ENCODE peak calls at places on chromosomes 3 and 15, in four cellular contexts. One of them, this sample, is unnamed.

GRCh38 chr3:81995334-81995733 is 233.9 kb upstream of the GBE1 start:
- DNase-seq in K562: no peak
- DNase-seq in HEK293T: no peak
- DNase-seq in GM12878: no peak
- DNase-seq in this sample: no peak

GRCh38 chr3:9214599-9214998 is 34.8 kb downstream of the SRGAP3 start:
- DNase-seq in K562: no peak
- DNase-seq in HEK293T: no peak
- DNase-seq in GM12878: no peak
- DNase-seq in this sample: no peak

GRCh38 chr3:13145131-13145825 is 72.0 kb upstream of the IQSEC1 start:
- DNase-seq in K562: peak
- DNase-seq in HEK293T: no peak
- DNase-seq in GM12878: no peak
- DNase-seq in this sample: peak

GRCh38 chr3:133413166-133414020 is 13.5 kb downstream of the BFSP2 start:
- DNase-seq in K562: no peak
- DNase-seq in HEK293T: peak
- DNase-seq in GM12878: no peak
- DNase-seq in this sample: no peak

GRCh38 chr15:77034620-77035467 is 36.1 kb downstream of the TSPAN3 start:
- DNase-seq in K562: peak
- DNase-seq in HEK293T: peak
- DNase-seq in GM12878: no peak
- DNase-seq in this sample: no peak

GRCh38 chr3:27756877-27757276 is 34.8 kb upstream of the EOMES start:
- DNase-seq in K562: no peak
- DNase-seq in HEK293T: no peak
- DNase-seq in GM12878: no peak
- DNase-seq in this sample: no peak

GRCh38 chr3:66555214-66555844 is 54.5 kb upstream of the LRIG1 start:
- DNase-seq in K562: no peak
- DNase-seq in HEK293T: no peak
- DNase-seq in GM12878: no peak
- DNase-seq in this sample: no peak

GRCh38 chr3:38565339-38566214 is 69.4 kb downstream of the EXOG start:
- DNase-seq in K562: no peak
- DNase-seq in HEK293T: no peak
- DNase-seq in GM12878: no peak
- DNase-seq in this sample: no peak

GRCh38 chr3:25428003-25428861 is at the start of gene RARB:
- DNase-seq in K562: peak
- DNase-seq in HEK293T: peak
- DNase-seq in GM12878: no peak
- DNase-seq in this sample: peak

GRCh38 chr3:112858410-112859069 is 11.9 kb upstream of the CD200R1L start:
- DNase-seq in K562: peak
- DNase-seq in HEK293T: no peak
- DNase-seq in GM12878: no peak
- DNase-seq in this sample: no peak

GRCh38 chr15:95600367-95600766 is 730.1 kb upstream of the NR2F2 start:
- DNase-seq in K562: no peak
- DNase-seq in HEK293T: no peak
- DNase-seq in GM12878: no peak
- DNase-seq in this sample: no peak

GRCh38 chr3:53493997-53494791 is at the start of gene CACNA1D:
- DNase-seq in K562: no peak
- DNase-seq in HEK293T: peak
- DNase-seq in GM12878: no peak
- DNase-seq in this sample: no peak

GRCh38 chr3:16400143-16400935 is 113.2 kb downstream of the RFTN1 start:
- DNase-seq in K562: no peak
- DNase-seq in HEK293T: no peak
- DNase-seq in GM12878: no peak
- DNase-seq in this sample: no peak

GRCh38 chr3:16402451-16402850 is 111.0 kb downstream of the RFTN1 start:
- DNase-seq in K562: no peak
- DNase-seq in HEK293T: no peak
- DNase-seq in GM12878: no peak
- DNase-seq in this sample: no peak

GRCh38 chr3:16398542-16399126 is 114.9 kb downstream of the RFTN1 start:
- DNase-seq in K562: no peak
- DNase-seq in HEK293T: no peak
- DNase-seq in GM12878: no peak
- DNase-seq in this sample: no peak

GRCh38 chr3:16401273-16401672 is 112.2 kb downstream of the RFTN1 start:
- DNase-seq in K562: no peak
- DNase-seq in HEK293T: no peak
- DNase-seq in GM12878: no peak
- DNase-seq in this sample: no peak

GRCh38 chr3:16399473-16399872 is 114.0 kb downstream of the RFTN1 start:
- DNase-seq in K562: peak
- DNase-seq in HEK293T: peak
- DNase-seq in GM12878: no peak
- DNase-seq in this sample: no peak
- TF ChIP-seq FOXK2 in K562: no peak
- TF ChIP-seq FOXK2 in HEK293T: no peak
- TF ChIP-seq FOXK2 in GM12878: no peak
- TF ChIP-seq FOXK2 in this sample: no peak

GRCh38 chr3:142106536-142106935 is 42.8 kb downstream of the TFDP2 start:
- DNase-seq in K562: no peak
- DNase-seq in HEK293T: no peak
- DNase-seq in GM12878: no peak
- DNase-seq in this sample: no peak

GRCh38 chr3:142098974-142099373 is 50.4 kb downstream of the TFDP2 start:
- DNase-seq in K562: peak
- DNase-seq in HEK293T: no peak
- DNase-seq in GM12878: no peak
- DNase-seq in this sample: no peak

GRCh38 chr3:142105991-142106390 is 43.4 kb downstream of the TFDP2 start:
- DNase-seq in K562: no peak
- DNase-seq in HEK293T: no peak
- DNase-seq in GM12878: no peak
- DNase-seq in this sample: no peak

GRCh38 chr3:142104763-142105162 is 44.6 kb downstream of the TFDP2 start:
- DNase-seq in K562: no peak
- DNase-seq in HEK293T: no peak
- DNase-seq in GM12878: no peak
- DNase-seq in this sample: no peak
- TF ChIP-seq FOXK2 in K562: no peak
- TF ChIP-seq FOXK2 in HEK293T: no peak
- TF ChIP-seq FOXK2 in GM12878: no peak
- TF ChIP-seq FOXK2 in this sample: no peak

GRCh38 chr3:116473602-116474001 is 28.3 kb upstream of the LSAMP start:
- DNase-seq in K562: no peak
- DNase-seq in HEK293T: no peak
- DNase-seq in GM12878: no peak
- DNase-seq in this sample: no peak

GRCh38 chr3:116470589-116470988 is 25.3 kb upstream of the LSAMP start:
- DNase-seq in K562: no peak
- DNase-seq in HEK293T: no peak
- DNase-seq in GM12878: no peak
- DNase-seq in this sample: no peak

GRCh38 chr3:116469546-116469945 is 24.3 kb upstream of the LSAMP start:
- DNase-seq in K562: no peak
- DNase-seq in HEK293T: no peak
- DNase-seq in GM12878: no peak
- DNase-seq in this sample: no peak

GRCh38 chr3:116474356-116475200 is 29.3 kb upstream of the LSAMP start:
- DNase-seq in K562: no peak
- DNase-seq in HEK293T: no peak
- DNase-seq in GM12878: no peak
- DNase-seq in this sample: no peak
- TF ChIP-seq FOXK2 in K562: no peak
- TF ChIP-seq FOXK2 in HEK293T: no peak
- TF ChIP-seq FOXK2 in GM12878: no peak
- TF ChIP-seq FOXK2 in this sample: no peak

DNA sequence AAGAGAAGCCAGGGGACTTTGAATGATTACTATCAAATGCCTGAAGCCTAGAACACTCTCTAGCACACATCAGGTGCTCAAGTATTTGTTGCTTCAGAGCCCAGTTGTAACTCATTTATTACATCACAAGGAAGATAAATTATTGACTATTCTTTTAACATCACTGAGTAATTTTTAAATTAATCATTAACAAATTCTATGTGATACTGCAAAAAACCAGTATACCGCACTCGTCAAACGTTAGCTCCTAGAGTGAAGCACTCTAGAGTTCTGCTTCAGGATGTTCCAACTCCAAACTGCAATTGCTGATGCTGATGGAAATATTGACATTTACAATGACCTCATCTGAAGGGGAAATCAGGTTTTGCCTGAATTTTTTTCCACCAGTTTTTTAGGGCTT is 123.2 kb upstream of the STAC start:
- DNase-seq in K562: no peak
- DNase-seq in HEK293T: no peak
- DNase-seq in GM12878: no peak
- DNase-seq in this sample: no peak
- TF ChIP-seq FOXK2 in K562: no peak
- TF ChIP-seq FOXK2 in HEK293T: no peak
- TF ChIP-seq FOXK2 in GM12878: no peak
- TF ChIP-seq FOXK2 in this sample: no peak

DNA sequence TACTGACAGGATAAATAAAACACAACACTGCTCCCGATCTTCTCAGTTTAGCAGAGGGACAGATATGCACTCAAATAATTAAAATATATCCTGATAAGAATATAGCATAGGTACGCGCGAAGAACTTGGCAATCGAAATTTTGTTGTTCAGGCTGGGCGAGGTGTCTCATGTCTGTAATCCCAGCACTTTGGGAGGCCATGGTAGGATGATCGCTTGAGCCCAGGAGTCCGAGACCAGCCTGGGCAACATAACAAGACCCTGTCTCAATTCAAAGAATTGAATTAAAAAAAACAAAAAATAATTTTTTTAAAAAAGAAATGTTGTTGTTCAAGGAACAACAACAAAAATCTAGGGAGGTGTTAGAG is 7.6 kb downstream of the B2M start:
- DNase-seq in K562: no peak
- DNase-seq in HEK293T: no peak
- DNase-seq in GM12878: no peak
- DNase-seq in this sample: no peak
- TF ChIP-seq FOXK2 in K562: no peak
- TF ChIP-seq FOXK2 in HEK293T: no peak
- TF ChIP-seq FOXK2 in GM12878: no peak
- TF ChIP-seq FOXK2 in this sample: no peak

DNA sequence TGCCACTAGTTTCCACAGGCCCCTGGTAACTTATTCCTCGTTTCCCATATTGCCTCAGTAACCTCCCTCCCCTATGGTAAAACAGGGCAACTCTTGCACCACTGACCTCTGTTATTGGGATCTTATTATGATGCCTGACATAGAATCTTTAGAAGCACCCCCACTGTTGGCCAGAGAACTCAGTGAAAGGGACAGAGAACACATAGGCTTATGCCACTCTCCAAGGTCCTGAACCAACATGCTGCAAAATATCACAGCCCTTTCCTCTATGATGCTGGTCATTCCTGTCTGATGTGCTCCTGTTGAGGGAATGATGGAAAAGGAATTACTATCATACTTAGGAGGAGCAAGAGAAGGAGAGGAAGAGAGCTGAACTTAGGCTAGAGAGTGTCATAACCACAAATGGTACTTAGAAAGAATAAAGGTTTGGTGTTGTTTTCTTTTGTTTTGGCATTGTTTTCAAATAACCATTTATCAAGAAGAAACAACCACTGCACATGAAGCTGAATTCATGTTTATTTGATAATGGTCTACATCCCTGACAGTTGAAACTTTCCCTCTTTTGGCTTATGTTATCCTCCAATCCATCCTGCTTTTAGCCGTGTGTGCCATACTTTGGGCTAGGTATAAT is 330.2 kb downstream of the EPHB1 start:
- DNase-seq in K562: peak
- DNase-seq in HEK293T: peak
- DNase-seq in GM12878: no peak
- DNase-seq in this sample: peak
- TF ChIP-seq FOXK2 in K562: no peak
- TF ChIP-seq FOXK2 in HEK293T: no peak
- TF ChIP-seq FOXK2 in GM12878: no peak
- TF ChIP-seq FOXK2 in this sample: no peak

GRCh38 chr15:91782221-91782620 is 71.3 kb upstream of the SLCO3A1 start:
- DNase-seq in K562: no peak
- DNase-seq in HEK293T: no peak
- DNase-seq in GM12878: no peak
- DNase-seq in this sample: no peak
- TF ChIP-seq FOXK2 in K562: no peak
- TF ChIP-seq FOXK2 in HEK293T: no peak
- TF ChIP-seq FOXK2 in GM12878: no peak
- TF ChIP-seq FOXK2 in this sample: no peak

DNA sequence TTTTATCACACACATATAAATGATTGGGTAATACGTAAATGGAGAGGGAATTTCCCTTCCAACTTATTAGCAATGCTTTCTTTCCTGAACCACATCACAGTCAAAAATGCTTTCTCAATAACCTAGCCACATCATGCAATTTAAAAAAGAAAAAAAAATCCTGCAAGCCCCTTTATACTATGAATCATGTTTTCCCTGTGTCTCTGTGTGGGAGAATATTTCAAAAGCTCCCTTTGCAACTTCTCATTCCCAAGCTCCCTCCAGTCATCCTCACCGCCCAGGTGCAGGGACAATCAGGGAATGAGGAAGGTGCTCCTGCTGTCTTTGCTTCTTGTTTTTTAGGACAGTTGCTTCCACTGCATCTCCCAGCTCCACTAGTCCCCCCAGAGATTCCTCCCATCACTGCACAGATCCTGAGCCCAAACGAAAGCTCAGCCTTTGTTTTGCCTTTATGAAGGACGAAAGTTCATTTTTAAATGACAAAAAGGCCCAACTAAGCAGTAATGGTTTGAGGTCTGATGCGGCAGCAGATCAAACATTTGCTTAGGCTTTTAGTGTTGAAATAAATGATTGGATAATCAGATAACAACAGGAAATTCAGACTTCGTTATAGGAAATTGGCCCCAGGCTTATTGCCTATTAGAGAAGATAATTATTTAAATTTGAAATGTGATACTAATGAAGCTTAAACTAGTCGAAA is 47.8 kb upstream of the ADGRG7 start:
- DNase-seq in K562: no peak
- DNase-seq in HEK293T: no peak
- DNase-seq in GM12878: no peak
- DNase-seq in this sample: no peak
- TF ChIP-seq FOXK2 in K562: no peak
- TF ChIP-seq FOXK2 in HEK293T: no peak
- TF ChIP-seq FOXK2 in GM12878: no peak
- TF ChIP-seq FOXK2 in this sample: no peak